ENCODE peak calls at places on chromosomes 1 and 21, in nine cellular contexts. P is GM23248; N is heart right ventricle; V is AG04450; U is upper lobe of left lung; F is neural progenitor cell; R is CD8-positive, alpha-beta T cell; H is IMR-90; S is SJSA1. A is an unnamed sample.

GRCh38 chr1:115060501-115060900 is 28.8 kb downstream of the TSPAN2 start:
- DNase-seq in P (no peak), N (no peak), V (no peak), U (no peak), F (no peak), R (no peak), H (peak), S (no peak), A (no peak)

GRCh38 chr1:214445846-214446614 is 105.4 kb downstream of the PTPN14 start:
- DNase-seq in P (peak), N (no peak), V (peak), U (no peak), F (no peak), R (no peak), H (peak), S (peak), A (no peak)

GRCh38 chr1:22754824-22755223 is 44.2 kb downstream of the EPHB2 start:
- DNase-seq in P (no peak), N (no peak), V (no peak), U (no peak), F (no peak), R (no peak), H (no peak), S (no peak), A (no peak)

GRCh38 chr1:246776923-246777322 is 52.7 kb downstream of the SCCPDH start:
- DNase-seq in P (no peak), N (no peak), V (no peak), U (no peak), F (no peak), R (no peak), H (no peak), S (no peak), A (no peak)

GRCh38 chr1:1534401-1535145 is 5.9 kb downstream of the TMEM240 start:
- DNase-seq in P (no peak), N (no peak), V (no peak), U (no peak), F (no peak), R (no peak), H (no peak), S (no peak), A (no peak)

GRCh38 chr1:118920124-118920675 is 67.9 kb downstream of the TBX15 start:
- DNase-seq in P (no peak), N (no peak), V (no peak), U (no peak), F (no peak), R (no peak), H (no peak), S (no peak), A (no peak)

GRCh38 chr1:109252893-109253802 is 3.8 kb downstream of the CELSR2 start:
- DNase-seq in P (no peak), N (no peak), V (no peak), U (no peak), F (no peak), R (no peak), H (no peak), S (no peak), A (no peak)

GRCh38 chr1:197342044-197342565 is 74.1 kb downstream of the CRB1 start:
- DNase-seq in P (no peak), N (no peak), V (no peak), U (no peak), F (no peak), R (no peak), H (no peak), S (no peak), A (no peak)

GRCh38 chr21:42433946-42434551 is 30.3 kb downstream of the UBASH3A start:
- DNase-seq in P (no peak), N (no peak), V (no peak), U (no peak), F (no peak), R (no peak), H (no peak), S (no peak), A (no peak)

GRCh38 chr1:190226006-190226405 is 251.7 kb downstream of the BRINP3 start:
- DNase-seq in P (no peak), N (no peak), V (no peak), U (no peak), F (no peak), R (no peak), H (no peak), S (no peak), A (no peak)

GRCh38 chr21:26388731-26389231 is 184.3 kb downstream of the CYYR1 start:
- DNase-seq in P (peak), N (no peak), V (no peak), U (no peak), F (no peak), R (no peak), H (peak), S (no peak), A (no peak)

GRCh38 chr1:168320805-168321577 is 40.3 kb downstream of the TBX19 start:
- DNase-seq in P (peak), N (peak), V (peak), U (no peak), F (no peak), R (no peak), H (peak), S (peak), A (no peak)

GRCh38 chr1:246947255-246947654 is 15.5 kb upstream of the AHCTF1 start:
- DNase-seq in P (peak), N (peak), V (no peak), U (peak), F (no peak), R (no peak), H (peak), S (no peak), A (no peak)

GRCh38 chr1:41863683-41864082 is 55.0 kb downstream of the HIVEP3 start:
- DNase-seq in P (no peak), N (no peak), V (no peak), U (no peak), F (no peak), R (no peak), H (no peak), S (no peak), A (no peak)

GRCh38 chr1:224274970-224275626 is 54.9 kb downstream of the NVL start:
- DNase-seq in P (no peak), N (no peak), V (no peak), U (no peak), F (no peak), R (no peak), H (no peak), S (no peak), A (no peak)

GRCh38 chr1:177646757-177647730 is 322.8 kb downstream of the SEC16B start:
- DNase-seq in P (no peak), N (no peak), V (no peak), U (no peak), F (no peak), R (no peak), H (no peak), S (no peak), A (no peak)

GRCh38 chr1:42736152-42736551 is 3.9 kb downstream of the CLDN19 start:
- DNase-seq in P (peak), N (no peak), V (no peak), U (no peak), F (peak), R (no peak), H (no peak), S (no peak), A (no peak)

GRCh38 chr1:201404016-201404598 is 5.0 kb upstream of the LAD1 start:
- DNase-seq in P (no peak), N (no peak), V (no peak), U (no peak), F (no peak), R (no peak), H (no peak), S (no peak), A (no peak)

GRCh38 chr1:29569971-29570634 is 333.8 kb downstream of the PTPRU start:
- DNase-seq in P (peak), N (no peak), V (peak), U (no peak), F (no peak), R (no peak), H (peak), S (no peak), A (no peak)

GRCh38 chr1:2203671-2204383 is 9.3 kb upstream of the FAAP20 start:
- DNase-seq in P (no peak), N (no peak), V (no peak), U (no peak), F (no peak), R (no peak), H (no peak), S (no peak), A (no peak)

GRCh38 chr1:108121361-108122143 is 78.6 kb downstream of the SLC25A24 start:
- DNase-seq in P (no peak), N (peak), V (no peak), U (no peak), F (peak), R (no peak), H (peak), S (no peak), A (no peak)

GRCh38 chr1:33612877-33613487 is 140.5 kb downstream of the ZSCAN20 start:
- DNase-seq in P (peak), N (peak), V (peak), U (peak), F (peak), R (no peak), H (peak), S (peak), A (peak)

GRCh38 chr1:39576016-39576657 is 453 bp downstream of the PABPC4 start:
- DNase-seq in P (peak), N (no peak), V (no peak), U (peak), F (peak), R (peak), H (no peak), S (no peak), A (no peak)

DNA sequence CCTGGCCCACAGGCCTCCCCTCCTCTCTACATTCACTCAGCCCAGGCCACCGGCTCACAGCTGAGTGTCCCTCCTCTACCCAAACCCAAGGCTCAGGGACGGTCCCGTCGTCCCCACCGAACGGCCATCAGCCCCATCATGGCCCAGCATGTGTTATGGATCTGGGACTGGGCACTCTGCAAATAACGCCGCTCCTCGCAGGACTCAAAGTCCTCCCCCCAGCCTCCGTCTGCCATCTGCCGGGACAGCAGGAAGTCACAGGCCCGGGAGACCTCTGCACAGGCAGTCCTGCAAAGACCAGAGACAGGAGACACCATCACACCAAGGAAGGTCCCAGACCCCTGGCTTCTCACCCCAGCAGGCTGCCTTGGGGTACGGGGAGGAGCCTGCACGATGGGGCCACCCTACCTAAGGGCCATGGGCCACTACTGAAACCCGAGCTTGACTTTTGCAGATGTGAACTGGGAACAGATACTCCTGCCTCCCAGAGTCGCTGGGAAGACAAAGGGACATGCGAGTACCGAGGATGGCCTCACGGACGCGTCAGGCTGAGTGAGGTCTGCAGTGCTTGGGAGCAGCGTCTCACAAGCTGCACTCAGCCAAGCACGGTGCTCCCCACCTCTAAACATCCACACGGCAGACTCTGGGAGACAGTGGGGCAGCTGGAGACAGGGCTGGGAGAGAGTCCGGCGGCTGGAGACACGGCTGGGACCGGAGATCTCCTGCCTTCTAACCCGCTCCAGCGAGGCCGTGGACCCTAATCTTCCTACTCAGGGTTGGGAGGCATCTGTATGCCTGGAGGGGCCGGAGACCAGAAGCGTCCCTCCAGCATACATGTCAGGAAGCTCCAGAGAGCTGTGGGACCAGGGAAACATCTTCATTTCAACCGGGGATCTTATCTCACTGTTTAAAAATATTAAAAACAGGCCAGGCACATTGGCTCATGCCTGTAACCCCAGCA is 10.4 kb upstream of the SPATC1L start:
- DNase-seq in P (no peak), N (no peak), V (no peak), U (no peak), F (no peak), R (no peak), H (no peak), S (no peak), A (no peak)
- H3K4me3 ChIP-seq in P (no peak), N (no peak), V (no peak), U (no peak), F (no peak), R (no peak), H (no peak), S (no peak), A (no peak)

DNA sequence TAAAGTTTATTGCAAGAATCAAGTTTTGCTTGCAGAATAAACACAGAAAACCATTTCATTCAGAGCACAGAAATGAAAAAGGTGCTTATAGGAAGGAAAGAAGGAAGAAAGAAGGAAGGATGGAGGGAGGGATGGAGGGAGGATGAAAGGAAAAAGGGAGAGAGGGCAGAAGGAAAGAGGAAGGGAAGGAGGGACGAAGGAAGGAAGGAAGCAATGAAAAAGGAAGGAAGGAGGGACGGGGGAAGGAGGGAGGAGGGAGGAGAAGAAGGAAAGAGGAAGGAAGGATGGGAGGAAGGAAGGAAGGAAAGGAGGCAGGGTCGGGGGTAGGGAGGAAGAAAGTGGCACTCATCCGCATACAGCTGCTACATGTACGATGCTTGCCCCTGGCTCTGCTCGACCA is 104.9 kb upstream of the GCLM start:
- DNase-seq in P (no peak), N (no peak), V (no peak), U (no peak), F (no peak), R (no peak), H (no peak), S (no peak), A (no peak)
- H3K27ac ChIP-seq in P (no peak), N (no peak), V (no peak), U (no peak), F (no peak), R (no peak), H (no peak), S (no peak), A (no peak)

DNA sequence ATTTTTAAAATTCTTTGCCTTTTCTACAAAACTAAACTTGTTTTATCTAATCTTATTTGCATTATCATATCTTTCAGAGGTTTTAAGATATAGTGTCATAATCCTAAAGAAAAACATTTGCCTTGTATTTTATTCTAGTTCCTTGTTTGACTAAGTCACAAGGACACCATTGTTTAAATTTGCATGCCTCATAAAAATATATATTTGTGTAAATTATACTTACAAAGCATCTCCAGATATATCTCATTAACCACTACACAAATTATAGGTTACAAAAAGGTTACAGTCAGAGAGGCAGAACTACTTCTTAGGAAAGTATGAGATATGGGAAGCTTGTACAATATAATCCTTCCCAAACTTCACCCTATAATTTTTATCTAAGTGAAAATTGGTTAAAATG is 4.2 kb upstream of the RGS13 start:
- DNase-seq in P (no peak), N (no peak), V (no peak), U (no peak), F (no peak), R (no peak), H (no peak), S (no peak), A (no peak)
- H3K4me3 ChIP-seq in P (no peak), N (no peak), V (no peak), U (no peak), F (no peak), R (no peak), H (no peak), S (no peak), A (no peak)

DNA sequence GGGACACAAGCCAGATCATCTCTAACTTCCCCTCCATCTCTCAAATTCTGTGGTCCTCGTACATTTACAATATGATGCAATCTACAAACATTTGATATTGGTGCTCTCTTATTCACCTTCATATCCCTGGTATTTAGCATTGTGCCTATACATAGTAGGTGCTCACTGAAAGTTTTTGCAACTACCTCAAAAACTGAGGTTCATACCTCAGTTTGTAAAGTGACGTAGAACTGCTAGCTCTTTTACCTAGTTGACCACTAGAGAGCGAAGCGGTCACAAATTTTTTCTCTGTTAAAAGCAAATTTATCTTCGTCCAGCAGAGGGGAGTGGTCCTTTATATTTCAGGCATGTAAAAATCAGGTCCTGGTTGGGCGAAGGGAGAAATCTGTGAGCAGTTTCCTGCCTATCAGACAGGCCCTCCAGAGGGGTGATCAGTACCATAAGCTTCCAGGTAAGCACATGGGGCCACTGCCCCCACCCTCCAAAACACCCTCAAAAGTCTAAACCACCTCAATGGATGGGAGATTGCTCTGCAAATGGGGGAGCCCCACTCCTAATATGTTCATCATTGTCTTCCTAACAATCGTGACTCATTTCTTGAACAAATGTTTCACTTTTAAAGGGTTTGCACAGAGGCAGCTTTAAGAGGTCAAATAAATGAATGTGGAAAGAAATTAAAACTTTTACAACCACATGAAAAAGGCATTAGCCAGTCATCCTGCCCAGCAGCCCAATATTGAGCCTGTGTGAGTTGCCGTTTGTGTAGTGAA is 10.6 kb upstream of the HLCS start:
- DNase-seq in P (peak), N (peak), V (peak), U (peak), F (peak), R (no peak), H (peak), S (peak), A (no peak)
- H3K27ac ChIP-seq in P (no peak), N (no peak), V (no peak), U (peak), F (no peak), R (no peak), H (no peak), S (peak), A (no peak)

DNA sequence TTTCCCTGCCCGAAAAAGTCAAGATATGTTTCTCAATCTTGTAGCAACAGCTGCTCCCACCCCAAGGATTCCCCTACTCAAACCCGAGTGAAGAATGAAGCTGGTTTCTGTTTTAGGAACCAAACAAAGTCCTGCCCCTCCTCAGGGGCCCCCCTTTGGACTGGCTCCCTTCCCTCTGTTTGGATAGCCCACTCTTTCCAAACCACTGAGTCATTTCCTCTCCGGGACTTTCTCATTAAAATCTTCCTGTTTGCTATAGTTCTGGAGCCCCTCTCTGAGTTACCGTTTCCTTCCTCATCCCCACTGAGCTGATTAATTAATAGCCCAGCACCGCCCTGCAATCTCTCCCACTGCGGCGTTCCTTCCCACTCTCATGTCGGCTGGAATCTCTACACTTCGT is 101.0 kb downstream of the TSEN15 start:
- DNase-seq in P (peak), N (peak), V (no peak), U (peak), F (no peak), R (no peak), H (peak), S (no peak), A (peak)
- H3K4me3 ChIP-seq in P (peak), N (peak), V (peak), U (peak), F (no peak), R (no peak), H (no peak), S (peak), A (peak)

A was measured in SK-N-MC.